ENCODE peak calls at places on chromosomes 3 and 15, in six cellular contexts. N is B cell, Y is psoas muscle, D is keratinocyte, O is omental fat pad, P is tibial nerve. I is an unnamed sample.

GRCh38 chr3:170997966-170998913 is 28.3 kb downstream of the SLC2A2 start:
- DNase-seq in N (no peak), Y (no peak), D (no peak), O (no peak), P (no peak), I (no peak)

GRCh38 chr3:65776494-65776893 is 262.2 kb downstream of the MAGI1 start:
- DNase-seq in N (no peak), Y (no peak), D (no peak), O (no peak), P (no peak), I (no peak)

GRCh38 chr3:36763850-36764703 is at the start of gene DCLK3:
- DNase-seq in N (no peak), Y (peak), D (no peak), O (no peak), P (no peak), I (no peak)

GRCh38 chr15:49458145-49458544 is 35.1 kb downstream of the FGF7 start:
- DNase-seq in N (no peak), Y (no peak), D (no peak), O (no peak), P (no peak), I (no peak)

GRCh38 chr3:15204005-15204404 is 2.0 kb upstream of the CAPN7 start:
- DNase-seq in N (no peak), Y (no peak), D (no peak), O (no peak), P (no peak), I (no peak)

GRCh38 chr3:138066972-138067371 is 48.4 kb downstream of the DZIP1L start:
- DNase-seq in N (no peak), Y (no peak), D (no peak), O (no peak), P (no peak), I (no peak)

GRCh38 chr15:92149469-92149868 is 244.2 kb upstream of the ST8SIA2 start:
- DNase-seq in N (no peak), Y (no peak), D (no peak), O (no peak), P (no peak), I (no peak)

GRCh38 chr3:59675495-59675894 is 625.7 kb upstream of the CFAP20DC start:
- DNase-seq in N (no peak), Y (no peak), D (no peak), O (no peak), P (no peak), I (no peak)

GRCh38 chr3:178112134-178112533 is 424.1 kb upstream of the KCNMB2 start:
- DNase-seq in N (no peak), Y (no peak), D (no peak), O (no peak), P (no peak), I (no peak)

GRCh38 chr15:101723161-101723873 is 956 bp downstream of the TARS3 start:
- DNase-seq in N (no peak), Y (no peak), D (no peak), O (no peak), P (no peak), I (no peak)

GRCh38 chr3:182492536-182492935 is 300.8 kb upstream of the ATP11B start:
- DNase-seq in N (no peak), Y (no peak), D (no peak), O (no peak), P (no peak), I (no peak)

GRCh38 chr3:77052733-77053680 is 13.1 kb downstream of the ROBO2 start:
- DNase-seq in N (no peak), Y (no peak), D (no peak), O (no peak), P (no peak), I (no peak)

GRCh38 chr3:151795276-151795675 is 18.6 kb upstream of the AADAC start:
- DNase-seq in N (no peak), Y (no peak), D (no peak), O (no peak), P (no peak), I (no peak)

GRCh38 chr3:19474169-19474568 is 325.9 kb downstream of the KCNH8 start:
- DNase-seq in N (no peak), Y (no peak), D (no peak), O (no peak), P (no peak), I (no peak)

GRCh38 chr3:152405915-152406802 is 137.4 kb downstream of the MBNL1 start:
- DNase-seq in N (no peak), Y (no peak), D (no peak), O (no peak), P (peak), I (no peak)

GRCh38 chr3:127674793-127675189 is 2.0 kb downstream of the ABTB1 start:
- DNase-seq in N (no peak), Y (no peak), D (no peak), O (peak), P (no peak), I (no peak)

GRCh38 chr3:10263549-10264363 is 15.5 kb downstream of the TATDN2 start:
- DNase-seq in N (peak), Y (no peak), D (no peak), O (peak), P (peak), I (peak)

GRCh38 chr3:33438871-33439270 is 1.3 kb downstream of the UBP1 start:
- DNase-seq in N (no peak), Y (no peak), D (no peak), O (no peak), P (no peak), I (no peak)

GRCh38 chr3:107450254-107450653 is 72.5 kb upstream of the BBX start:
- DNase-seq in N (no peak), Y (no peak), D (no peak), O (no peak), P (no peak), I (no peak)

GRCh38 chr15:98830034-98830634 is 177.5 kb downstream of the PGPEP1L start:
- DNase-seq in N (no peak), Y (no peak), D (no peak), O (no peak), P (no peak), I (no peak)

GRCh38 chr3:146035366-146035765 is 125.6 kb downstream of the PLOD2 start:
- DNase-seq in N (no peak), Y (no peak), D (no peak), O (no peak), P (no peak), I (no peak)

GRCh38 chr3:170790591-170790990 is 79.4 kb downstream of the RPL22L1 start:
- DNase-seq in N (no peak), Y (no peak), D (no peak), O (no peak), P (no peak), I (no peak)

GRCh38 chr15:71800835-71801745 is 9.3 kb upstream of the NR2E3 start:
- DNase-seq in N (no peak), Y (no peak), D (peak), O (no peak), P (peak), I (peak)

DNA sequence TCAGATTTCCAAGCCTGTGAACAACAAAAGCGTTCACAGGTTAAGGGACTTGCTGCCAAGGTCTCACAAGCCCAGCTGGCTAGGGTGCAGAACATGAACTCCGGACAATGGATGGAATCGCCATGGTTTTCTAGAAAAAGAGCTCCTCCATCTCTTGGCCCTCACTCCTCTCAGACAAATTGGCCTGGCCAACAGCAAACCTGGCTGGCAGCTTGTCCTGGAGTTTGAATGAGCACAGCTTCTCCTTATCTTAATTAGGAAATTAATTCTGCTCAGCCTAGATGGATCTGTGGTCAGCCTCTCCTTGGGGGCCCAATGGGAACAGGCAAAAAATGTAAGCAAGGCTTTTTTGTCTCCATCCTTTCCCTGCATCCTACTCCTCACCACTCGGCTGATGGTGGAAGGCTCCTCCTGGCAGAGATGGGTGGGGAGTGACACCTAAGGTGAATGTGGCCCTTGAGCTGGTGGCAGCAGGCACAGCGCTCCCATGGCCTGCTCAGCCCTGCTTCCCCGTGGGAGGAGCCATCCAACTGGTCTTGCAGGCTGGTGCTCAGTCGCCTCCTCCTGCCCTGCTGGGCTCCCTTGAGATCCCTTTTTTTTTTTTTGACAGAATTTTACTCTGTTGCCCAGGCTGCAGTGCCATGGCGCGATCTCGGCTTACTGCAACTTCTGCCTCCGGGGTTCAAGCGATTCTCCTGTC is 5.8 kb downstream of the KLHL25 start:
- DNase-seq in N (no peak), Y (no peak), D (no peak), O (no peak), P (no peak), I (peak)
- TF ChIP-seq CTCF in N (no peak), Y (no peak), D (peak), O (no peak), P (no peak), I (no peak)

GRCh38 chr3:149342413-149343340 is 9.2 kb upstream of the TM4SF18 start:
- DNase-seq in N (no peak), Y (no peak), D (no peak), O (no peak), P (no peak), I (peak)

GRCh38 chr3:149340310-149340933 is 7.0 kb upstream of the TM4SF18 start:
- DNase-seq in N (no peak), Y (no peak), D (no peak), O (no peak), P (peak), I (peak)

GRCh38 chr3:149339931-149340309 is 6.5 kb upstream of the TM4SF18 start:
- DNase-seq in N (no peak), Y (peak), D (peak), O (peak), P (peak), I (peak)

DNA sequence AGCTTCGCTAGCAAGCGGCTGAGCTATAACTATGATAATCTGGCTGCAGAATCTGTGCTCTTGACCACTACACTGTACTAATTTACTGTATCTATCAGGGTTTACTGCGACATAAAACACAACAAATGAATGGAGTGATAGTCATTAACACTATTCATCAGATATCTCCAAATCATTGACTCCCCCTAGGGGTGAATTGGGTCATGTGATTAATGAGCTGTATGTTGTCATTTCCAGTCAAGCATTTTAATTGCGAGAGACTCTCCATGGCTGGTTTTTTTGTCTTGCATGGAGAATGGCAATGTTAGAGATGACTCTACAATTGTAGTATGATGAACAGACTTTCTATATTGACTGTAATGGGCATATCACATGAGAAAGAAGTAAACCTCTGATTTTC is 10.5 kb upstream of the TM4SF18 start:
- DNase-seq in N (no peak), Y (no peak), D (no peak), O (no peak), P (no peak), I (peak)
- TF ChIP-seq CTCF in N (no peak), Y (no peak), D (no peak), O (no peak), P (no peak), I (no peak)

GRCh38 chr3:130963878-130964277 is 62.7 kb downstream of the ASTE1 start:
- DNase-seq in N (no peak), Y (no peak), D (peak), O (no peak), P (no peak), I (peak)

GRCh38 chr3:130969621-130970020 is 57.0 kb downstream of the ASTE1 start:
- DNase-seq in N (no peak), Y (no peak), D (no peak), O (no peak), P (no peak), I (no peak)

GRCh38 chr3:130968231-130968630 is 58.4 kb downstream of the ASTE1 start:
- DNase-seq in N (no peak), Y (no peak), D (no peak), O (no peak), P (no peak), I (no peak)

GRCh38 chr3:130963444-130963843 is 63.2 kb downstream of the ASTE1 start:
- DNase-seq in N (no peak), Y (no peak), D (no peak), O (no peak), P (no peak), I (no peak)

GRCh38 chr3:130967281-130967680 is 59.3 kb downstream of the ASTE1 start:
- DNase-seq in N (no peak), Y (no peak), D (no peak), O (no peak), P (no peak), I (no peak)
- TF ChIP-seq CTCF in N (no peak), Y (no peak), D (no peak), O (no peak), P (no peak), I (no peak)

GRCh38 chr15:25228261-25228660 is 210.6 kb downstream of the UBE3A start:
- DNase-seq in N (no peak), Y (no peak), D (no peak), O (no peak), P (no peak), I (no peak)

GRCh38 chr15:25226360-25226759 is 212.5 kb downstream of the UBE3A start:
- DNase-seq in N (no peak), Y (no peak), D (no peak), O (no peak), P (no peak), I (no peak)

GRCh38 chr15:25220834-25221233 is 218.0 kb downstream of the UBE3A start:
- DNase-seq in N (no peak), Y (no peak), D (no peak), O (no peak), P (no peak), I (no peak)

GRCh38 chr15:25224396-25224795 is 214.4 kb downstream of the UBE3A start:
- DNase-seq in N (no peak), Y (no peak), D (no peak), O (no peak), P (no peak), I (no peak)
- TF ChIP-seq CTCF in N (no peak), Y (no peak), D (no peak), O (no peak), P (no peak), I (no peak)

DNA sequence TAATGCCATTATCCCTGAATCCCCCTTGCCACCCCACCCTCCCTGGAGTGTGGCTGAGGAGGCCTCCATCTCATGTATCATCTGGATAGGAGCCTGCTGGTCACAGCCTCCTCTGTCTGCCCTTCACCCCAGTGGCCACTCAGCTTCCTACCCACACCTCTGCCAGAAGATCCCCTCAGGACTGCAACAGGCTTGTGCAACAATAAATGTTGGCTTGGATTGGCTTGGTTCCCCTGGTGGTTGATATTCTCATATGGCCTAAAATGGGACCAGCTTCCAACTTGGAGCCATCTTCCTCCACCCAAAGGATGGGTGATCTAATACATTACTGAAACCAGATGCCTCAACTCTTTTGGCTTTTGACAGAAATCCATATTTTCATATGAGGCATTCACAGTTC is 34.9 kb downstream of the VIPR1 start:
- DNase-seq in N (no peak), Y (no peak), D (no peak), O (no peak), P (no peak), I (no peak)
- TF ChIP-seq CTCF in N (no peak), Y (no peak), D (no peak), O (no peak), P (no peak), I (no peak)

GRCh38 chr15:62392411-62392810 is 227.3 kb upstream of the C2CD4B start:
- DNase-seq in N (no peak), Y (peak), D (no peak), O (no peak), P (no peak), I (peak)

GRCh38 chr15:62389887-62390792 is 225.1 kb upstream of the C2CD4B start:
- DNase-seq in N (peak), Y (peak), D (no peak), O (no peak), P (peak), I (peak)

GRCh38 chr15:62390793-62391543 is 225.9 kb upstream of the C2CD4B start:
- DNase-seq in N (peak), Y (peak), D (no peak), O (no peak), P (peak), I (peak)

GRCh38 chr15:62393196-62393595 is 228.1 kb upstream of the C2CD4B start:
- DNase-seq in N (no peak), Y (no peak), D (no peak), O (no peak), P (no peak), I (no peak)

GRCh38 chr15:62391565-62392262 is 226.6 kb upstream of the C2CD4B start:
- DNase-seq in N (peak), Y (peak), D (no peak), O (no peak), P (no peak), I (peak)
- TF ChIP-seq CTCF in N (no peak), Y (peak), D (peak), O (no peak), P (peak), I (peak)

GRCh38 chr3:134427400-134428111 is 53.3 kb upstream of the AMOTL2 start:
- DNase-seq in N (no peak), Y (peak), D (peak), O (no peak), P (no peak), I (peak)
- TF ChIP-seq CTCF in N (no peak), Y (no peak), D (peak), O (no peak), P (no peak), I (no peak)

GRCh38 chr3:43161684-43162512 is 56.0 kb upstream of the POMGNT2 start:
- DNase-seq in N (no peak), Y (no peak), D (peak), O (no peak), P (no peak), I (no peak)
- TF ChIP-seq CTCF in N (no peak), Y (peak), D (peak), O (no peak), P (peak), I (no peak)

DNA sequence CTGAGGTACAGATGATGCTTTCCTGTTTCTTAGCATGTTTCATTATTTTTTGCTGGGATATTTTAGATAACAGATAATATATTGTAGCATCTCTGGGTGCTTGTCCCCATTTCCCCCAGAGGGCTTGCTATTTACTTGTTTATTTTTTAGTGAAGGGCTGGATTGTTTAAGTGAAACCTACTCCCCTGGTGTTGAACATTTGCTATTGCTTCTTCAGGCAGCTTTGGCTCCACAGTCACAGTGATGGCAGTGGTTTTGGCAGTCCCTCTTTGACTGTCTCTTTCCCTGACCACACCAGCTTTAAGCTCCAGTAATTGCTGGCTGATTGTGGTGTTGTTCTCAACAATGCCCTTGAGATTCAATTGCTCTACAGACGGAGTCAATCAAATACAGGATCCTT is 128.9 kb downstream of the KLF13 start:
- DNase-seq in N (no peak), Y (no peak), D (no peak), O (no peak), P (no peak), I (no peak)
- TF ChIP-seq CTCF in N (no peak), Y (no peak), D (peak), O (no peak), P (no peak), I (no peak)

GRCh38 chr3:8423307-8423706 is 78.3 kb upstream of the LMCD1 start:
- DNase-seq in N (no peak), Y (no peak), D (no peak), O (no peak), P (no peak), I (no peak)
- TF ChIP-seq CTCF in N (no peak), Y (no peak), D (no peak), O (no peak), P (no peak), I (no peak)

I was measured in Calu3.